ENCODE peak calls at places on chromosomes 13 and 19, in four cellular contexts. Z, R, I and B are unnamed samples.

GRCh38 chr13:29362849-29363604 is 232.5 kb downstream of the SLC7A1 start:
- DNase-seq in Z (peak), R (no peak), I (peak), B (no peak)

GRCh38 chr13:112169941-112170822 is 103.2 kb downstream of the SOX1 start:
- DNase-seq in Z (no peak), R (no peak), I (no peak), B (no peak)

GRCh38 chr19:41646589-41647204 is 19.8 kb upstream of the CEACAM4 start:
- DNase-seq in Z (peak), R (no peak), I (peak), B (no peak)

GRCh38 chr19:7478173-7478842 is 10.5 kb downstream of the PEX11G start:
- DNase-seq in Z (no peak), R (no peak), I (no peak), B (no peak)

GRCh38 chr13:71864981-71865857 is 1.8 kb downstream of the DACH1 start:
- DNase-seq in Z (peak), R (peak), I (peak), B (no peak)

GRCh38 chr19:36688058-36688457 is 646 bp downstream of the ZNF567 start:
- DNase-seq in Z (no peak), R (no peak), I (no peak), B (no peak)

GRCh38 chr13:112690242-112690943 is 555 bp downstream of the ATP11A start:
- DNase-seq in Z (peak), R (peak), I (peak), B (no peak)

GRCh38 chr19:48934837-48935236 is 1.3 kb downstream of the DHDH start:
- DNase-seq in Z (peak), R (no peak), I (no peak), B (no peak)

GRCh38 chr13:73450583-73450982 is 391.8 kb downstream of the KLF5 start:
- DNase-seq in Z (no peak), R (no peak), I (no peak), B (no peak)

GRCh38 chr13:30108913-30109237 is 198.5 kb downstream of the KATNAL1 start:
- DNase-seq in Z (no peak), R (no peak), I (peak), B (no peak)

GRCh38 chr13:76703621-76704020 is 182.6 kb downstream of the KCTD12 start:
- DNase-seq in Z (no peak), R (no peak), I (no peak), B (no peak)

GRCh38 chr19:3968556-3969434 is 2.1 kb downstream of the DAPK3 start:
- DNase-seq in Z (peak), R (peak), I (peak), B (no peak)

GRCh38 chr13:78029891-78030290 is 111.3 kb upstream of the EDNRB start:
- DNase-seq in Z (no peak), R (no peak), I (no peak), B (no peak)

GRCh38 chr13:33183431-33184130 is 102.0 kb downstream of the STARD13 start:
- DNase-seq in Z (no peak), R (no peak), I (no peak), B (no peak)

GRCh38 chr19:13920940-13921744 is 15.1 kb downstream of the CC2D1A start:
- DNase-seq in Z (peak), R (no peak), I (peak), B (no peak)

GRCh38 chr13:112103971-112104872 is 37.3 kb downstream of the SOX1 start:
- DNase-seq in Z (peak), R (no peak), I (no peak), B (no peak)

GRCh38 chr13:113110048-113110851 is 4.7 kb downstream of the F7 start:
- DNase-seq in Z (peak), R (no peak), I (no peak), B (no peak)

GRCh38 chr19:37738371-37738770 is 18.8 kb upstream of the ZNF607 start:
- DNase-seq in Z (no peak), R (no peak), I (no peak), B (no peak)

GRCh38 chr13:113548778-113549621 is 35.6 kb upstream of the TFDP1 start:
- DNase-seq in Z (no peak), R (no peak), I (no peak), B (no peak)

GRCh38 chr13:25037057-25037813 is 58.7 kb upstream of the PABPC3 start:
- DNase-seq in Z (peak), R (no peak), I (peak), B (peak)

DNA sequence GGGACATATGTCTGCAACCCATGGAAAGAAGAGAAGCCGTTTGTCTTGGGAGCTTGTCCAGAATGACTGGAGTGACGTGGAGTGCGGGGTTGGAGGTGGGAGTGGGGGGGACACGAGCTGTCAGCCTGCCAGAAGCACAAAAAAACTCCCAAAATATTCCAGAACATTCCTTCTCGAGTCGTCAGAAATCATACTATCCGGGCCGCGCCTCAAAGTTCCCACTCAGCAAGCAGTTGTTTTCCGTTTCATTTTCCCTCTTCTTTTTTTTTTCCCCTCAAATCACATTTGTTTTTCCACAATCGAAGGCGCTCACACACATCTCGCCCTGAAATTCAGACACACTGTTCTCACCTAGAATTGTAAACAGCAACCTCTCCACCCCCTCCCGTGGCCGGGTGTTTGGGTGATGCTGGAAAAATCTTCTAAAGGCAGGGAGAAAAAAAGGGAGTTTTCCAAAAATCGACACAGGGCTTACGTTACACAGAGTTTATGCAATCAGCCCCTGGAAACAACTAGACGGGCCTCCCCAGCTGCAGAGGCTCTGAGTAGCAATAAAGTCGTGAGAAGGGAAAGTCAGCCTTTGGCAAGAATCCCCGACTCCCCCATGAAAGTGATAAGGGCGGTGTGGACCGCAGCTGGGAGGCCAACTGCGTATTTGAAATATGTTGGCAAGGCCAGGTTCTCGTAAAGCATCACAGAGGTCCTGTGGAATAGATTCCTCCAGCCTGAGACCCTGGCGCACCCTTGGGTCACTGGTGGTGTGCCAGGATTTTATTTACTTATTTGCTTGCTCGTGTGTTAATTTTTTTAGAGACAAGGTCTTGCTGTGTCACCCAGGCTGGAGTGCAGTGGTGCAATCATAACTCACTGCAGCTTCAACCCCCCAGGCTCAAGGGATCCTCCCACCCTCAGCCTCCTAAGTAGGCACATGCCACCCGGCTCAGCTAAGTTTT is 31.2 kb upstream of the KLF2 start:
- DNase-seq in Z (no peak), R (peak), I (peak), B (no peak)
- H3K27ac ChIP-seq in Z (peak), R (peak), I (peak), B (no peak)

DNA sequence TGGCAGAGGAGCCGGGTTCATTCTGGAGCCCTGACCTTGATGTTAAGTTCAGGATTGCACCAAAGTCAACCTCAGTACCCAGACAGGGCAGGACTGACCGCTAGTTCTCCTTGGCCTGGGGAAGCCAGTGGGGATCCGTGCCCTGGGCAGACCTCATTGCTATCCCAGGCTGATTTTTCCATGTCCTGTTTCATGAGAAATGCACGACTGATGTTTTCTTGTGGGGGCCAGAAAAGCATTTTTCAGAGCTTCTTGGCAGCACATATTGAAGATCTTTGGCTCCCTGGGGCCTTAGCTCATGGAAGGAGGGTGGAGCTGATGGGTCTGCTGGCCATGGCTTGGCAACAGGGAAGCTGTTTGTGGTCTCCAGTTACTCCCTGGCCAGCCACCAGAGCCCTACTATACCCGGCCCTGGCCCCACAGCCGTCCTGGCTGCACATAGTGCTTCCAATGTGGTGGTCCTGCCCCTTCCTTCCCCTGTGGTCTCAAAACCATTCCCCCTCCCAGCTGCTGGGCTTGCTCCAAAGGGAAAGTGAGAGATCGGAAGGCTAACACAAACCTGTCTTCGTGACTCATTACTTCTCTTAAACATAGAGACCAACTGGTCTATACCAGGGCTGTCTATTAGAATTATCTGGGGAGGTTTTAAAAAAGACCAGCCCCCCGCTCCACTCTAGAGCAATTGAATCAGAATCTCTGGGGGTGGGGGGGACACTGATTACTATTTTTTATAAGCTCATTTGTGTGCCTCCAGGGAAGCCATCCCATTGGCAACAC is 11.3 kb downstream of the IL17D start:
- DNase-seq in Z (no peak), R (peak), I (peak), B (no peak)
- H3K27ac ChIP-seq in Z (no peak), R (peak), I (no peak), B (peak)

GRCh38 chr13:31227870-31228269 is 28.1 kb downstream of the B3GLCT start:
- DNase-seq in Z (peak), R (no peak), I (no peak), B (no peak)
- H3K27ac ChIP-seq in Z (no peak), R (no peak), I (no peak), B (no peak)

GRCh38 chr13:35979378-35979911 is 151.7 kb downstream of the DCLK1 start:
- DNase-seq in Z (no peak), R (peak), I (peak), B (no peak)
- H3K27ac ChIP-seq in Z (no peak), R (peak), I (no peak), B (no peak)

DNA sequence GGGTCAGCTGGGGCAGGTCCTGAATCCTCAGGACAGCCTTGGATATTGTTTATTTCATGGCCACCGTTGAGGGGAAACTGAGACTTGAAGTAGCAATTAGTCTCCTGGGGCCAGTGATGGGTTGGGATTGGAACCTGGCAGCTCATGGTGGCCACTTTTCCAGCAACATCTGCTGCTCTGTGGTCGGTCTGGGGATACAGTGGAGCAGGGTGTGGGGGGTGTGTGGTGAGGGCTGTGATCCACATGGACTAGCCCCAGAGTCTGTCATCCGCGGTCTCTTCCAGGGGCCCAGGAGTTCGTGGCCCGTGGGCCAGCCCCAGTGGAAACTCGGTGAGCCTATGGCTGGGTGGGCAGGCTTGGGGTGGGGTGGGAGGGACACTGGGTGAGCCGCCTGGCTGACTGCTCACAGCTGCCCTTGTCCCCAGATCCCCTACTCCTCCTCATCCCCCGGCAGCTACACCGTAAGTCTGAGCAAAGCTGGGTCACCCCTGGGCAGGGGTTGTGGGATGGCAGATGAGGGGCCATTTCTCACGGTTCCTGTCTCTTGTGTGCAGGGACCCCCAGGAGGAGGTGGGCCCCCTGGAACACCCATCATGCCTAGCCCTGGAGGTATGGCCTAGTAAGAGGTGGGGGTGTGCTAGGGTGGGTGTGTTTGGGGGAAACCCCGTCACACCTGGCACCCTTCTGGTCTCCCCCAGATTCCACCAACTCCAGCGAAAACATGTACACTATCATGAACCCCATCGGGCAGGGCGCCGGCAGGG is 5.5 kb downstream of the ISYNA1 start:
- DNase-seq in Z (peak), R (no peak), I (no peak), B (no peak)
- H3K27ac ChIP-seq in Z (no peak), R (no peak), I (no peak), B (no peak)

DNA sequence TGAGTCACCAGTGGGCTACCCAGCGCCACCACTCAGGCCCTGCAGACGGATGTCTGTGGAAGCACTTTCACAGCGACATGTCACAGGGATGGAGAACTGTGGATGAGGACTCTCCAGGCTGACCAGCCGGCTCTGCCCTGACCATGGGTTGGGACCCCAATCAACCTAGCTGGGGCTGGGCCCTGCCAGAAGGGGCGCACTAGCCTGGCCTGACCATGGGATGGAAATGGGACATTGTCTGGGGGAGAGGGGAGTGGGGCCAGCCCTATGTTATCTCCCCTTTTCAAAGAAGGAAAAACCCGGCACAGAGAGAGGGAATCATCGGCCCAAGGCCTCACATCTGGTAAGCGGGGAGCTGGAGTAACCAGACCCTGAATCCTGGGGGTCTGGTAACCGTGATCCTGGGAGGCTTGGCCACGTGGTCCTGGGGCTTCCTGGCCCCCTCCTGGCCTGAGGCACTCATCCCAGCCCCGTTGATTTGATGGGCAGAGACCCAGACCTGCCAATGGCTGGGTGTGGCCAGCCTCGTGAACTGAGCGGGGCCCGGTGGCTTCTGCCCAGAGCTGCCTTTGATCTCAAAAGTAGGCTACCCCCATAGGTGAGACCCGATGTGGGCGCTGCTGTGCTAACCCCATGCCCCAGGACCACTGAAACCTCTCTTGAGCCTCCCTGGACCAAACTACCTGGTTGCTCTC is 11.2 kb upstream of the SLC7A10 start:
- DNase-seq in Z (no peak), R (no peak), I (no peak), B (no peak)
- H3K27ac ChIP-seq in Z (no peak), R (no peak), I (no peak), B (no peak)